ENCODE peak calls at places on chromosomes 11 and 22, in four cellular contexts. V, H, K and F are unnamed samples.

GRCh38 chr11:28618426-28618825 is 510.2 kb downstream of the METTL15 start:
- DNase-seq in V (no peak), H (no peak), K (no peak), F (no peak)

GRCh38 chr11:69071086-69071800 is 22.5 kb downstream of the TPCN2 start:
- DNase-seq in V (no peak), H (no peak), K (no peak), F (no peak)

GRCh38 chr22:24046024-24046423 is 34.9 kb downstream of the CABIN1 start:
- DNase-seq in V (no peak), H (no peak), K (no peak), F (no peak)

GRCh38 chr11:88861618-88862017 is 204.2 kb downstream of the GRM5 start:
- DNase-seq in V (no peak), H (no peak), K (no peak), F (no peak)

GRCh38 chr11:62402226-62402625 is 16.6 kb upstream of the SCGB1A1 start:
- DNase-seq in V (peak; percentile 81), H (no peak), K (no peak), F (no peak)

GRCh38 chr11:2564588-2565440 is 120.0 kb downstream of the KCNQ1 start:
- DNase-seq in V (peak; percentile 43), H (no peak), K (no peak), F (no peak)

GRCh38 chr11:1896895-1897294 is 5.2 kb upstream of the PRR33 start:
- DNase-seq in V (no peak), H (no peak), K (no peak), F (no peak)

GRCh38 chr11:30821438-30821965 is 235.3 kb upstream of the MPPED2 start:
- DNase-seq in V (no peak), H (no peak), K (no peak), F (no peak)

GRCh38 chr11:47376183-47376542 is 2.2 kb downstream of the SPI1 start:
- DNase-seq in V (no peak), H (no peak), K (no peak), F (no peak)

GRCh38 chr22:25057013-25057881 is 104.7 kb downstream of the KIAA1671 start:
- DNase-seq in V (peak; percentile 84), H (peak; percentile 6), K (peak; percentile 89), F (peak; percentile 56)
- TF ChIP-seq CTCF in V (peak; percentile 82), H (peak; percentile 98), K (peak; percentile 75), F (peak; percentile 65)

GRCh38 chr11:13767461-13767860 is 99.0 kb downstream of the FAR1 start:
- DNase-seq in V (no peak), H (no peak), K (no peak), F (no peak)

GRCh38 chr11:13769188-13769587 is 100.7 kb downstream of the FAR1 start:
- DNase-seq in V (no peak), H (no peak), K (no peak), F (no peak)

GRCh38 chr11:13775471-13775870 is 107.0 kb downstream of the FAR1 start:
- DNase-seq in V (no peak), H (no peak), K (no peak), F (no peak)

GRCh38 chr11:13776134-13776815 is 107.8 kb downstream of the FAR1 start:
- DNase-seq in V (no peak), H (no peak), K (peak; percentile 24), F (peak; percentile 3)

GRCh38 chr11:13772223-13773046 is 104.0 kb downstream of the FAR1 start:
- DNase-seq in V (no peak), H (peak; percentile 66), K (peak; percentile 51), F (peak; percentile 72)
- TF ChIP-seq CTCF in V (peak; percentile 19), H (peak; percentile 51), K (peak; percentile 58), F (peak; percentile 71)

GRCh38 chr22:39960791-39961746 is 872 bp downstream of the TMA7B start:
- DNase-seq in V (no peak), H (peak; percentile 96), K (no peak), F (no peak)

GRCh38 chr22:39958009-39958711 is 2.0 kb upstream of the TMA7B start:
- DNase-seq in V (no peak), H (no peak), K (no peak), F (no peak)

GRCh38 chr22:39962071-39962470 is 1.9 kb downstream of the TMA7B start:
- DNase-seq in V (no peak), H (no peak), K (no peak), F (no peak)

GRCh38 chr22:39958916-39959639 is 1.1 kb upstream of the TMA7B start:
- DNase-seq in V (no peak), H (no peak), K (no peak), F (no peak)

DNA sequence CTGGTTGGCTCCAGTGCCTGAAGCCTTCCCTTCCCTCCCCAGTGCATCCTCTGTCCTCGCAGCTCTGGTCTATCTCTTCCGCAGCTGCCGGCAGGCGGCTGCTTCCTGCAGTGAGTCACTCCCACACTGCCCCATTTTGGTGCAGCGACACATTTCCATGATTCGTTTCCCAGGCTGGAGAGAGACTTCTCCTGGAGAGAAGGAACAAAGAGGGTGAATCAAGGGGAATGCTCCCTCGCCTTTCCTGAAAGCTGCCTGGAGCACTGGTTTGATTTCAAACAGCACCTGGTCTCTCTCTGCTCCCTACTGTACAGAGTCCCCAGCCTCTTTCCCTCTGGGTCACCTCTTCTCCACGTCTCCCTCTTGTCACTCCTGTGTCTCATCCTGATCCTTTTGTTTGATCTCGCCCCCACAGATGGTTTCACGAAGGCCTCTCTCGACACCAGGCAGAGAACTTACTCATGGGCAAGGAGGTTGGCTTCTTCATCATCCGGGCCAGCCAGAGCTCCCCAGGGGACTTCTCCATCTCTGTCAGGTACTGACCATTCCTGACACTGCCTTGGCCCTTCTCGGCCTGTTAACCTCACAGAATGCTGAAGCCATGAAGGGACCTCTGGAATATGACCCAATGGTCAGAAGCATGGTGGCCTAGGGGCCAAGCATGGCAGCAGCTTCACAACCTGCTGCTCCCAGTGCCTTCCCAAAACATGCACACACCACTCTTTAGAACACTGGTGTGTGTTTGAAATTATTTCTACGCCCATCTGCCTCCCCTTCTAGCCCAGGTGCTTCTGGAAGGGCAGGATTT is at the start of gene TMA7B:
- DNase-seq in V (no peak), H (no peak), K (peak; percentile 42), F (peak; percentile 13)
- TF ChIP-seq CTCF in V (peak; percentile 11), H (peak; percentile 55), K (no peak), F (no peak)

DNA sequence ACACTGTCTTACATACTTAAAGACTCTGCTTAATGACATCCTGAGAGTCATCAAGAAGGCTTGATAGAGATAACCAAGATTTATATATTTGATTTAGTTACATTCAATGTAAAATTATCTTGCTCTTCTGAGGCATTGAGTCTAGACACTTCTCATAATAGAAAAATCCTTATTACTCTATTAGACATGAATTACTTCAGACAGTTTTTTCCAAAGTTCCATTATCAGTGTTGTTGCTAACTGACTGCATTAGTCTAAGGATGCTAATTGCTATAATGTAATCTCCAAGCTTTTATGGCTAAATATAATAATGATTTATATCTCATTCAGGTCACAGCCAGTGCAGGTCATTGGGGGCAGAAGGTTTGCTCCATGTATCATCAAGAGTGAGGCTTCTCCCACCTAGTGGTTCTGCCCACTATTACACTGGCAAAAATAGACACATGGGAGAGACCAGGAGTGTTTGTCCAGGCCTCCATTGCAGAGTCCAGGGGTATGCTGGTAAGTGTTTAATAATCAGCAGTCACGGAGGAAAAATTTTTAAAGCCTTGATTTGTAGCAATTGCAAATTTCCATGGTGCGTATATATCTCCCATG is 377.2 kb upstream of the DDI1 start:
- DNase-seq in V (no peak), H (no peak), K (peak; percentile 35), F (peak; percentile 48)
- TF ChIP-seq CTCF in V (no peak), H (peak; percentile 39), K (peak; percentile 63), F (no peak)

GRCh38 chr11:75245356-75246005 is 4.9 kb downstream of the TPBGL start:
- DNase-seq in V (no peak), H (no peak), K (no peak), F (peak; percentile 36)
- TF ChIP-seq CTCF in V (no peak), H (no peak), K (no peak), F (peak; percentile 11)

GRCh38 chr22:45831394-45831793 is 145.6 kb downstream of the WNT7B start:
- DNase-seq in V (no peak), H (no peak), K (no peak), F (no peak)
- TF ChIP-seq CTCF in V (peak; percentile 13), H (peak; percentile 69), K (no peak), F (peak; percentile 27)